ENCODE peak calls at places on chromosomes 11 and 22, in eight cellular contexts. U, I, E, F, Y, K, B and W are unnamed samples.
A peak's percentile ranks its signal among the peaks of the same experiment; 100 is the strongest.

GRCh38 chr11:111982019-111982464 is 43.2 kb upstream of the DLAT start:
- DNase-seq in U (peak; percentile 61), I (peak; percentile 57), E (peak; percentile 62), F (no peak), Y (peak; percentile 57), K (no peak), B (peak; percentile 78), W (no peak)

GRCh38 chr11:134655189-134655937 is 243.3 kb upstream of the B3GAT1 start:
- DNase-seq in U (no peak), I (peak; percentile 3), E (no peak), F (no peak), Y (no peak), K (peak; percentile 59), B (peak; percentile 9), W (no peak)

GRCh38 chr11:57131080-57131790 is 50.5 kb upstream of the LRRC55 start:
- DNase-seq in U (peak; percentile 55), I (peak; percentile 18), E (no peak), F (no peak), Y (peak; percentile 54), K (no peak), B (no peak), W (no peak)

GRCh38 chr11:113593698-113594308 is 112.3 kb downstream of the TMPRSS5 start:
- DNase-seq in U (peak; percentile 37), I (no peak), E (no peak), F (no peak), Y (no peak), K (no peak), B (no peak), W (no peak)

GRCh38 chr11:28887681-28888080 is 779.5 kb downstream of the METTL15 start:
- DNase-seq in U (peak; percentile 7), I (no peak), E (no peak), F (no peak), Y (no peak), K (no peak), B (no peak), W (no peak)

GRCh38 chr11:15651782-15652181 is 537.1 kb downstream of the INSC start:
- DNase-seq in U (no peak), I (no peak), E (no peak), F (no peak), Y (no peak), K (no peak), B (no peak), W (no peak)

GRCh38 chr11:117081908-117082307 is 16.3 kb downstream of the SIK3 start:
- DNase-seq in U (no peak), I (no peak), E (no peak), F (no peak), Y (no peak), K (no peak), B (no peak), W (no peak)

GRCh38 chr11:72119188-72119587 is 6.7 kb upstream of the ANAPC15 start:
- DNase-seq in U (no peak), I (no peak), E (no peak), F (no peak), Y (no peak), K (no peak), B (no peak), W (no peak)

DNA sequence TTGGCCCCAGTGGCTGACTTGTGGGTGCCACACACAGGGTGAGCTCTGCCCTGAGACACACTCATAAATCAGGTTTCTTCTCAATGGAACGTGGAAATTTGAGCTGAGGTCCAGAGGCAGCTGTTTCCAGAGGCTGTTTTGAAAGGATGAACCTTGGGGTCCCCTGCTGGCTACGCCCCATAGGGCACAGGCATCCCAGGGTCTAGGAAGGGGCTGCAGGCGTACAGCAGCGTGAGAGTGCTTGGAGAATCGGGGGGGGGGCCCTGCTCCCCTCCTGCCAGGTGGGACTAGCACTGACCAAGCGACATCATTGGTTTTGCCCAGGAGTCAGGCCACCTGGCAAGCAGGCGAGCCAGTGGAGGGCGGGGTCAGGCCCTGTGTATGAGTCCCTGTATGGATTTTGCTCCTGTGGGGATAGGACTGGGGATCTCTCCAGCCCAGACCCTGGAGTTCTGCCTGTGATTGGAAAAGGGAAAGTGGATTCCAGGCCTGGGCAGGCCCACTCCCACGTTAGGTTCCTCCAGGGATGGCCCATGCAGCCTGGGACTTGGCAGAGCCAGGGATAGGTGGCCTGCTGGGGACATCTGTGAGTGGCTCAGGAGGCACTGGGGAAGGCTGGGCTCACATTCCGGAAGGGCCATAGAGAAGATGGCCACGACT is 61.0 kb downstream of the FBXO7 start:
- DNase-seq in U (no peak), I (no peak), E (no peak), F (no peak), Y (no peak), K (no peak), B (no peak), W (no peak)
- H3K4me1 ChIP-seq in U (peaks cover 42% of the 10 kb centered on the region), I (peaks cover 13% of the 10 kb centered on the region), E (no peaks in the 10 kb centered on the region), F (peaks cover 6% of the 10 kb centered on the region), Y (peaks cover 5% of the 10 kb centered on the region), K (peaks cover 38% of the 10 kb centered on the region), B (peaks cover 16% of the 10 kb centered on the region), W (no peaks in the 10 kb centered on the region)

GRCh38 chr22:39526736-39527171 is 5.8 kb downstream of the RPS19BP1 start:
- DNase-seq in U (no peak), I (no peak), E (no peak), F (peak; percentile 42), Y (no peak), K (peak; percentile 85), B (no peak), W (peak; percentile 37)

GRCh38 chr22:39527481-39527961 is 5.0 kb downstream of the RPS19BP1 start:
- DNase-seq in U (no peak), I (no peak), E (no peak), F (peak; percentile 19), Y (no peak), K (no peak), B (no peak), W (no peak)

GRCh38 chr22:39529487-39529851 is 3.1 kb downstream of the RPS19BP1 start:
- DNase-seq in U (no peak), I (no peak), E (no peak), F (no peak), Y (no peak), K (peak; percentile 86), B (no peak), W (no peak)

GRCh38 chr22:39528681-39529486 is 3.7 kb downstream of the RPS19BP1 start:
- DNase-seq in U (peak; percentile 95), I (peak; percentile 88), E (peak; percentile 95), F (peak; percentile 95), Y (peak; percentile 83), K (peak; percentile 99), B (peak; percentile 89), W (peak; percentile 88)

DNA sequence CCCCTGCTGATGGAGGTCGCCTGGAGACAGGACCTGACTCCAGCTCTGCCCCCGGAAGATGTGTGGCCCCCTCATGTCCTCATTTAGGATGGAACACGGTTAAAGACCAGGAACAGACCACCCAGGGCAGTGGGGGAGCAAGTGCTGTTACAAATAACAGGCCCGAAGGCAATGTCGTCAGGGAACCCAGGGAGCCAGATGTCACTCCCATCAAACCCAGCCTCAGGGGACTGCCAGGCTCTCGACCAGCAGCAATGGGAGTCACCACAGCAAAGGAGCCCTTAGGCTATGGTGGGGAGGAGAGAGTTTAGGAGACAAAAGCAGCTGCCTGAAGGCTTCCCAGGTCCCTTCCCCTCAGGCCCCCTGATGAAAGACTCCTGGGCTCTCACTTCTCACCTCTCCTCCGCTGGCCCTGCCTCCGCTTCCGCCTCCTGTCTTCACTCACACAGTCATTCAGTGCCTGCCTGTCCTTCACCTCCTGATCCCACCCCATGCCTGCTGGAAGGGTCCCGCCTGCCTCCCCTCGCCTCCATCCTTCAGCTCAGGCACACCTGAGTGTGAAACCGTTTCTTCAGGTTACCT is 4.4 kb downstream of the RPS19BP1 start:
- DNase-seq in U (no peak), I (no peak), E (no peak), F (peak; percentile 55), Y (no peak), K (peak; percentile 84), B (no peak), W (no peak)
- H3K36me3 ChIP-seq in U (peaks cover 3% of the 10 kb centered on the region), I (no peaks in the 10 kb centered on the region), E (peaks cover 28% of the 10 kb centered on the region), F (no peaks in the 10 kb centered on the region), Y (peaks cover 73% of the 10 kb centered on the region), K (peaks cover 78% of the 10 kb centered on the region), B (no peaks in the 10 kb centered on the region), W (peaks cover 39% of the 10 kb centered on the region)

GRCh38 chr11:128524172-128524571 is 63.2 kb downstream of the ETS1 start:
- DNase-seq in U (peak; percentile 79), I (no peak), E (no peak), F (no peak), Y (no peak), K (no peak), B (no peak), W (no peak)
- H3K27ac ChIP-seq in U (peak overlapping the region; percentile 99), I (no peak overlapping the region), E (no peak overlapping the region), F (peak overlapping the region; percentile 93), Y (no peak overlapping the region), K (peak overlapping the region; percentile 98), B (peak overlapping the region; percentile 94), W (peak overlapping the region; percentile 93)

DNA sequence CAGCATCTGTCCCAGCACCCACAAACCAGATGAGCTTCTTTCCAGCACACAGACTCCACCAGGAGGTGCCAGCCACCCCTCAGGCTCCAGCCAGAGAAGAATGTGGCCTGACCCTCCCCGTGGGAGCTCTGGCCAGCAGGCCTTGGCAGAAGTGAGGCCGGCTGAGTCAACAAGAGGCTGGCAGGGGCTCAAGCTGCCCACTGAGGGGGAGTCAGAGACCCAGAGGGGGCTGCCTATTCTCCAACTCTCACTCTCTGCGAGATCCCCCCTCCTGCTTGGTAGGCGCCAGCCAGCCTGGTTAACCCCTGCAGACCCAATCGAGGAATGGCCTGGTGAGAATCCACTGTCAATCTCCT is 10.6 kb upstream of the CDC42EP1 start:
- DNase-seq in U (peak; percentile 89), I (peak; percentile 70), E (no peak), F (no peak), Y (no peak), K (no peak), B (peak; percentile 76), W (no peak)
- H3K4me1 ChIP-seq in U (peaks cover 43% of the 10 kb centered on the region), I (peaks cover 38% of the 10 kb centered on the region), E (peaks cover 10% of the 10 kb centered on the region), F (peaks cover 9% of the 10 kb centered on the region), Y (peaks cover 41% of the 10 kb centered on the region), K (peaks cover 70% of the 10 kb centered on the region), B (peaks cover 24% of the 10 kb centered on the region), W (peaks cover 10% of the 10 kb centered on the region)

DNA sequence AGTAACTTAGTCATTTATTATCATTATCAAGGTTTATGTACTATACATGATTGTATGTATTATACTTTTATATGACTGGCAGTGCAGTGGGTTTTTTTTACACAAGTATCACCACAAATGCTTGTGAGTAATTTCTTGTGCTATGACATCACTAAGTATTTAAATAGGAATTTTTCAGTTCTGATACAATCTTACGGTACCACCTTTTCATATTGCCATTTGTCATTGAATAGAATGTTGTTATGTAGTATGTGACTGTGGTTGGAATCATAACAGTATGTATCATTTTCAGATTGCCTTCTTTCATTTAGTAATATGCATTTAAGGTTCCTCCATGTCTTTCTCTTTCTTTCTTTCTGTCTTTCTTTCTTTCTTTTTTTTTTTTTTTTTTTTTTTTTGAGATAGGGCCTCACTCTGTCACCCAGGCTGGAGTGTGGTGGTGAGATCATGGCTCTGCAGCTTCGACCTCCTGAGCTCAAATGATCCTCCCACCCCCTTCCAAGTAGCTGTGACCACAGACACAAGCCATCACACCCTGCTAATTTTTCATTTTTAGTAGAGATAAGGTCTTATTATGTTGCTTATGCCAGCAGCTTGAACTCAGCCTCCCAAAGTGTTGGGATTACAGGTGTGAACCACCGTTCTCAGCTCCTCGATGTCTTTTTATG is 18.6 kb downstream of the ATM start:
- DNase-seq in U (no peak), I (no peak), E (peak; percentile 56), F (no peak), Y (no peak), K (no peak), B (no peak), W (no peak)
- H3K36me3 ChIP-seq in U (peaks cover 32% of the 10 kb centered on the region), I (no peaks in the 10 kb centered on the region), E (peaks cover 13% of the 10 kb centered on the region), F (no peaks in the 10 kb centered on the region), Y (peaks cover 89% of the 10 kb centered on the region), K (peaks cover 96% of the 10 kb centered on the region), B (peaks cover 10% of the 10 kb centered on the region), W (peaks cover 4% of the 10 kb centered on the region)